ENCODE peak calls at places on chromosomes 11 and 22, in six cellular contexts. One of them, this sample, is unnamed.
A peak's percentile ranks its signal among the peaks of the same experiment; 100 is the strongest.

GRCh38 chr11:128411812-128412211 is 175.5 kb downstream of the ETS1 start:
- DNase-seq in endodermal cell: no peak
- DNase-seq in effector memory CD4-positive, alpha-beta T cell: no peak
- DNase-seq in heart left ventricle: no peak
- DNase-seq in adrenal gland: no peak
- DNase-seq in SJSA1: no peak
- DNase-seq in this sample: no peak

GRCh38 chr11:128559496-128560103 is 27.8 kb downstream of the ETS1 start:
- DNase-seq in endodermal cell: no peak
- DNase-seq in effector memory CD4-positive, alpha-beta T cell: no peak
- DNase-seq in heart left ventricle: no peak
- DNase-seq in adrenal gland: no peak
- DNase-seq in SJSA1: no peak
- DNase-seq in this sample: no peak

GRCh38 chr11:94934362-94934761 is 39.0 kb downstream of the CWC15 start:
- DNase-seq in endodermal cell: peak; percentile 66
- DNase-seq in effector memory CD4-positive, alpha-beta T cell: no peak
- DNase-seq in heart left ventricle: no peak
- DNase-seq in adrenal gland: no peak
- DNase-seq in SJSA1: no peak
- DNase-seq in this sample: no peak

GRCh38 chr11:85756401-85757200 is 54.3 kb downstream of the SYTL2 start:
- DNase-seq in endodermal cell: no peak
- DNase-seq in effector memory CD4-positive, alpha-beta T cell: no peak
- DNase-seq in heart left ventricle: no peak
- DNase-seq in adrenal gland: no peak
- DNase-seq in SJSA1: no peak
- DNase-seq in this sample: no peak

GRCh38 chr11:100629671-100630070 is 57.4 kb upstream of the ARHGAP42 start:
- DNase-seq in endodermal cell: peak; percentile 53
- DNase-seq in effector memory CD4-positive, alpha-beta T cell: no peak
- DNase-seq in heart left ventricle: no peak
- DNase-seq in adrenal gland: no peak
- DNase-seq in SJSA1: no peak
- DNase-seq in this sample: no peak

GRCh38 chr22:44049369-44050231 is 25.5 kb downstream of the PARVB start:
- DNase-seq in endodermal cell: peak; percentile 73
- DNase-seq in effector memory CD4-positive, alpha-beta T cell: no peak
- DNase-seq in heart left ventricle: no peak
- DNase-seq in adrenal gland: no peak
- DNase-seq in SJSA1: no peak
- DNase-seq in this sample: no peak

GRCh38 chr22:44311855-44312170 is 938 bp downstream of the SHISAL1 start:
- DNase-seq in endodermal cell: no peak
- DNase-seq in effector memory CD4-positive, alpha-beta T cell: no peak
- DNase-seq in heart left ventricle: no peak
- DNase-seq in adrenal gland: no peak
- DNase-seq in SJSA1: no peak
- DNase-seq in this sample: no peak

GRCh38 chr11:115503083-115503885 is 931 bp downstream of the CADM1 start:
- DNase-seq in endodermal cell: peak; percentile 87
- DNase-seq in effector memory CD4-positive, alpha-beta T cell: peak; percentile 8
- DNase-seq in heart left ventricle: peak; percentile 81
- DNase-seq in adrenal gland: peak; percentile 85
- DNase-seq in SJSA1: peak; percentile 41
- DNase-seq in this sample: peak; percentile 50

GRCh38 chr11:86799680-86800075 is 664 bp upstream of the PRSS23 start:
- DNase-seq in endodermal cell: peak; percentile 72
- DNase-seq in effector memory CD4-positive, alpha-beta T cell: no peak
- DNase-seq in heart left ventricle: no peak
- DNase-seq in adrenal gland: no peak
- DNase-seq in SJSA1: no peak
- DNase-seq in this sample: no peak

GRCh38 chr11:113977071-113977490 is 2.2 kb downstream of the HTR3A start:
- DNase-seq in endodermal cell: no peak
- DNase-seq in effector memory CD4-positive, alpha-beta T cell: no peak
- DNase-seq in heart left ventricle: no peak
- DNase-seq in adrenal gland: no peak
- DNase-seq in SJSA1: no peak
- DNase-seq in this sample: no peak

GRCh38 chr11:73415854-73416615 is 39.8 kb downstream of the RELT start:
- DNase-seq in endodermal cell: no peak
- DNase-seq in effector memory CD4-positive, alpha-beta T cell: no peak
- DNase-seq in heart left ventricle: no peak
- DNase-seq in adrenal gland: no peak
- DNase-seq in SJSA1: no peak
- DNase-seq in this sample: no peak

GRCh38 chr22:32668254-32669094 is 133.0 kb upstream of the TIMP3 start:
- DNase-seq in endodermal cell: no peak
- DNase-seq in effector memory CD4-positive, alpha-beta T cell: no peak
- DNase-seq in heart left ventricle: no peak
- DNase-seq in adrenal gland: no peak
- DNase-seq in SJSA1: no peak
- DNase-seq in this sample: no peak

GRCh38 chr11:57903441-57904123 is 120.1 kb upstream of the OR9Q1 start:
- DNase-seq in endodermal cell: peak; percentile 65
- DNase-seq in effector memory CD4-positive, alpha-beta T cell: no peak
- DNase-seq in heart left ventricle: no peak
- DNase-seq in adrenal gland: no peak
- DNase-seq in SJSA1: peak; percentile 61
- DNase-seq in this sample: peak; percentile 21

GRCh38 chr22:30889996-30890480 is 78.5 kb downstream of the MORC2 start:
- DNase-seq in endodermal cell: no peak
- DNase-seq in effector memory CD4-positive, alpha-beta T cell: no peak
- DNase-seq in heart left ventricle: no peak
- DNase-seq in adrenal gland: peak; percentile 46
- DNase-seq in SJSA1: peak; percentile 19
- DNase-seq in this sample: no peak

DNA sequence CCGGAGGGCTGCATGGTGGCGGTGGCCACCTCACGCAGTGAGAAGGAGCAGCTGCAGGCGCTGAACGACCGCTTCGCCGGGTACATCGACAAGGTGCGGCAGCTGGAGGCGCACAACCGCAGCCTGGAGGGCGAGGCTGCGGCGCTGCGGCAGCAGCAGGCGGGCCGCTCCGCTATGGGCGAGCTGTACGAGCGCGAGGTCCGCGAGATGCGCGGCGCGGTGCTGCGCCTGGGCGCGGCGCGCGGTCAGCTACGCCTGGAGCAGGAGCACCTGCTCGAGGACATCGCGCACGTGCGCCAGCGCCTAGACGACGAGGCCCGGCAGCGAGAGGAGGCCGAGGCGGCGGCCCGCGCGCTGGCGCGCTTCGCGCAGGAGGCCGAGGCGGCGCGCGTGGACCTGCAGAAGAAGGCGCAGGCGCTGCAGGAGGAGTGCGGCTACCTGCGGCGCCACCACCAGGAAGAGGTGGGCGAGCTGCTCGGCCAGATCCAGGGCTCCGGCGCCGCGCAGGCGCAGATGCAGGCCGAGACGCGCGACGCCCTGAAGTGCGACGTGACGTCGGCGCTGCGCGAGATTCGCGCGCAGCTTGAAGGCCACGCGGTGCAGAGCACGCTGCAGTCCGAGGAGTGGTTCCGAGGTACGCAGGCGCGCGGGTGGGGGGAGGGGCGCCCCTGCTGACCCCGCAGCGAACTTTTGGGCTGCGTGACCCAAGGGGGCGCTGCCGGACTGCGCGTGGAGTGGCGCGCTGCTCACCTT is 670 bp downstream of the NEFH start:
- DNase-seq in endodermal cell: peak; percentile 81
- DNase-seq in effector memory CD4-positive, alpha-beta T cell: no peak
- DNase-seq in heart left ventricle: no peak
- DNase-seq in adrenal gland: peak; percentile 86
- DNase-seq in SJSA1: no peak
- DNase-seq in this sample: no peak
- H3K4me3 ChIP-seq in endodermal cell: peak overlapping the region; percentile 81
- H3K4me3 ChIP-seq in effector memory CD4-positive, alpha-beta T cell: no peak overlapping the region
- H3K4me3 ChIP-seq in heart left ventricle: peak overlapping the region; percentile 20
- H3K4me3 ChIP-seq in adrenal gland: peak overlapping the region; percentile 51
- H3K4me3 ChIP-seq in SJSA1: no peak overlapping the region
- H3K4me3 ChIP-seq in this sample: no peak overlapping the region

GRCh38 chr11:1748467-1749019 is 1.9 kb downstream of the IFITM10 start:
- DNase-seq in endodermal cell: no peak
- DNase-seq in effector memory CD4-positive, alpha-beta T cell: no peak
- DNase-seq in heart left ventricle: no peak
- DNase-seq in adrenal gland: no peak
- DNase-seq in SJSA1: peak; percentile 41
- DNase-seq in this sample: no peak
- H3K36me3 ChIP-seq in endodermal cell: no peaks in the 10 kb centered on the region
- H3K36me3 ChIP-seq in effector memory CD4-positive, alpha-beta T cell: peaks cover 15% of the 10 kb centered on the region
- H3K36me3 ChIP-seq in heart left ventricle: no peaks in the 10 kb centered on the region
- H3K36me3 ChIP-seq in adrenal gland: no peaks in the 10 kb centered on the region
- H3K36me3 ChIP-seq in SJSA1: peaks cover 15% of the 10 kb centered on the region
- H3K36me3 ChIP-seq in this sample: peaks cover 9% of the 10 kb centered on the region

GRCh38 chr11:118263109-118263508 is 988 bp downstream of the MPZL2 start:
- DNase-seq in endodermal cell: no peak
- DNase-seq in effector memory CD4-positive, alpha-beta T cell: no peak
- DNase-seq in heart left ventricle: no peak
- DNase-seq in adrenal gland: no peak
- DNase-seq in SJSA1: no peak
- DNase-seq in this sample: no peak
- H3K4me3 ChIP-seq in endodermal cell: peak overlapping the region; percentile 68
- H3K4me3 ChIP-seq in effector memory CD4-positive, alpha-beta T cell: no peak overlapping the region
- H3K4me3 ChIP-seq in heart left ventricle: no peak overlapping the region
- H3K4me3 ChIP-seq in adrenal gland: peak overlapping the region; percentile 50
- H3K4me3 ChIP-seq in SJSA1: no peak overlapping the region
- H3K4me3 ChIP-seq in this sample: peak overlapping the region; percentile 15

GRCh38 chr11:46661836-46662235 is 38.6 kb downstream of the ARHGAP1 start:
- DNase-seq in endodermal cell: no peak
- DNase-seq in effector memory CD4-positive, alpha-beta T cell: no peak
- DNase-seq in heart left ventricle: no peak
- DNase-seq in adrenal gland: no peak
- DNase-seq in SJSA1: no peak
- DNase-seq in this sample: no peak

GRCh38 chr11:46658259-46658658 is 40.9 kb downstream of the ATG13 start:
- DNase-seq in endodermal cell: no peak
- DNase-seq in effector memory CD4-positive, alpha-beta T cell: no peak
- DNase-seq in heart left ventricle: peak; percentile 61
- DNase-seq in adrenal gland: peak; percentile 81
- DNase-seq in SJSA1: no peak
- DNase-seq in this sample: no peak

GRCh38 chr11:46663277-46663940 is 37.0 kb downstream of the ARHGAP1 start:
- DNase-seq in endodermal cell: no peak
- DNase-seq in effector memory CD4-positive, alpha-beta T cell: no peak
- DNase-seq in heart left ventricle: no peak
- DNase-seq in adrenal gland: peak; percentile 33
- DNase-seq in SJSA1: no peak
- DNase-seq in this sample: no peak

GRCh38 chr11:46657186-46657585 is 39.8 kb downstream of the ATG13 start:
- DNase-seq in endodermal cell: no peak
- DNase-seq in effector memory CD4-positive, alpha-beta T cell: no peak
- DNase-seq in heart left ventricle: no peak
- DNase-seq in adrenal gland: peak; percentile 7
- DNase-seq in SJSA1: no peak
- DNase-seq in this sample: no peak

GRCh38 chr11:46659908-46660307 is 40.5 kb downstream of the ARHGAP1 start:
- DNase-seq in endodermal cell: no peak
- DNase-seq in effector memory CD4-positive, alpha-beta T cell: no peak
- DNase-seq in heart left ventricle: no peak
- DNase-seq in adrenal gland: peak; percentile 49
- DNase-seq in SJSA1: no peak
- DNase-seq in this sample: no peak
- H3K36me3 ChIP-seq in endodermal cell: peaks cover 69% of the 10 kb centered on the region
- H3K36me3 ChIP-seq in effector memory CD4-positive, alpha-beta T cell: peaks cover 75% of the 10 kb centered on the region
- H3K36me3 ChIP-seq in heart left ventricle: no peaks in the 10 kb centered on the region
- H3K36me3 ChIP-seq in adrenal gland: no peaks in the 10 kb centered on the region
- H3K36me3 ChIP-seq in SJSA1: peaks cover 35% of the 10 kb centered on the region
- H3K36me3 ChIP-seq in this sample: peaks cover 5% of the 10 kb centered on the region

GRCh38 chr11:65788801-65789200 is 1.9 kb downstream of the OVOL1 start:
- DNase-seq in endodermal cell: no peak
- DNase-seq in effector memory CD4-positive, alpha-beta T cell: no peak
- DNase-seq in heart left ventricle: no peak
- DNase-seq in adrenal gland: no peak
- DNase-seq in SJSA1: no peak
- DNase-seq in this sample: no peak
- H3K4me3 ChIP-seq in endodermal cell: peak overlapping the region; percentile 80
- H3K4me3 ChIP-seq in effector memory CD4-positive, alpha-beta T cell: no peak overlapping the region
- H3K4me3 ChIP-seq in heart left ventricle: no peak overlapping the region
- H3K4me3 ChIP-seq in adrenal gland: no peak overlapping the region
- H3K4me3 ChIP-seq in SJSA1: no peak overlapping the region
- H3K4me3 ChIP-seq in this sample: peak overlapping the region; percentile 43

This sample was measured in pancreas.